ENCODE peak calls at places on chromosomes 5 and 9, in ten cellular contexts. C is RCC 7860; U is dorsolateral prefrontal cortex; O is hippocampal formation; J is GM04504; V is RPMI7951; I is anterior cingulate cortex; R is GM13977; N is GF-D8; P is activated T-helper 1 cell treated with anti-CD3 and anti-CD28 coated beads, Interleukin-12 subunit alpha, Interleukin-12 subunit beta, Interleukin-2, Interleukin-4 antibody, amounts not matched to agents 30 ng/mL and 10 ng/mL and 1 ng/mL, durations not matched to agents 14 hours and 24 hours and 36 hours. B is an unnamed sample.

GRCh38 chr5:124259017-124259416 is 487.4 kb downstream of the ZNF608 start:
- DNase-seq in C (no peak), U (no peak), O (no peak), J (no peak), V (no peak), I (no peak), R (no peak), N (no peak), P (no peak), B (no peak)

GRCh38 chr9:33263131-33263935 is 1.2 kb downstream of the BAG1 start:
- DNase-seq in C (peak), U (no peak), O (peak), J (no peak), V (peak), I (no peak), R (peak), N (peak), P (peak), B (no peak)

GRCh38 chr5:75886706-75887105 is 169.5 kb upstream of the POC5 start:
- DNase-seq in C (no peak), U (no peak), O (no peak), J (no peak), V (peak), I (no peak), R (no peak), N (no peak), P (no peak), B (no peak)

GRCh38 chr5:17185349-17185748 is 32.1 kb upstream of the BASP1 start:
- DNase-seq in C (no peak), U (no peak), O (no peak), J (no peak), V (no peak), I (no peak), R (no peak), N (no peak), P (no peak), B (no peak)

GRCh38 chr5:172640822-172641358 is at the start of gene NEURL1B:
- DNase-seq in C (peak), U (peak), O (peak), J (no peak), V (peak), I (peak), R (peak), N (no peak), P (peak), B (peak)

GRCh38 chr9:110847661-110848060 is 179.1 kb downstream of the MUSK start:
- DNase-seq in C (no peak), U (no peak), O (no peak), J (no peak), V (peak), I (no peak), R (no peak), N (no peak), P (no peak), B (no peak)

GRCh38 chr9:3244963-3245653 is 280.7 kb downstream of the RFX3 start:
- DNase-seq in C (no peak), U (no peak), O (no peak), J (no peak), V (no peak), I (no peak), R (peak), N (peak), P (no peak), B (no peak)

GRCh38 chr5:181203842-181204560 is 995 bp downstream of the TRIM7 start:
- DNase-seq in C (no peak), U (no peak), O (no peak), J (no peak), V (peak), I (no peak), R (no peak), N (no peak), P (no peak), B (no peak)

GRCh38 chr9:98314381-98315066 is 59.1 kb upstream of the TBC1D2 start:
- DNase-seq in C (peak), U (no peak), O (no peak), J (peak), V (no peak), I (no peak), R (no peak), N (no peak), P (no peak), B (no peak)

GRCh38 chr5:110075656-110076055 is 385.9 kb downstream of the MAN2A1 start:
- DNase-seq in C (no peak), U (no peak), O (no peak), J (no peak), V (no peak), I (no peak), R (no peak), N (no peak), P (no peak), B (no peak)

GRCh38 chr5:14665110-14665822 is 748 bp downstream of the OTULIN start:
- DNase-seq in C (peak), U (no peak), O (no peak), J (no peak), V (peak), I (no peak), R (peak), N (peak), P (no peak), B (no peak)

GRCh38 chr5:89053547-89053946 is 170.6 kb upstream of the MEF2C start:
- DNase-seq in C (no peak), U (no peak), O (no peak), J (no peak), V (no peak), I (no peak), R (no peak), N (no peak), P (no peak), B (no peak)

GRCh38 chr5:156219483-156219882 is 107.5 kb upstream of the SGCD start:
- DNase-seq in C (no peak), U (no peak), O (no peak), J (no peak), V (no peak), I (no peak), R (no peak), N (no peak), P (no peak), B (no peak)

GRCh38 chr9:79812099-79812498 is 240.3 kb downstream of the TLE4 start:
- DNase-seq in C (peak), U (no peak), O (no peak), J (no peak), V (no peak), I (no peak), R (no peak), N (no peak), P (no peak), B (no peak)

GRCh38 chr9:114308361-114308950 is 14.4 kb upstream of the ORM1 start:
- DNase-seq in C (no peak), U (peak), O (no peak), J (no peak), V (no peak), I (no peak), R (no peak), N (no peak), P (no peak), B (no peak)

GRCh38 chr5:97534166-97534565 is 351.1 kb upstream of the RIOK2 start:
- DNase-seq in C (peak), U (no peak), O (peak), J (peak), V (peak), I (no peak), R (peak), N (no peak), P (no peak), B (peak)

GRCh38 chr5:174047472-174047871 is 2.0 kb downstream of the NSG2 start:
- DNase-seq in C (no peak), U (no peak), O (no peak), J (no peak), V (no peak), I (no peak), R (no peak), N (no peak), P (no peak), B (no peak)

GRCh38 chr9:96217358-96217755 is 84.6 kb downstream of the HSD17B3 start:
- DNase-seq in C (no peak), U (no peak), O (no peak), J (no peak), V (no peak), I (no peak), R (no peak), N (no peak), P (no peak), B (no peak)

GRCh38 chr5:36252722-36253340 is 11.1 kb upstream of the NADK2 start:
- DNase-seq in C (no peak), U (no peak), O (no peak), J (no peak), V (peak), I (no peak), R (no peak), N (no peak), P (no peak), B (peak)

GRCh38 chr5:142784405-142784955 is 14.3 kb downstream of the ARHGAP26 start:
- DNase-seq in C (no peak), U (no peak), O (no peak), J (no peak), V (peak), I (no peak), R (no peak), N (no peak), P (no peak), B (no peak)

B was measured in fibroblast of the conjunctiva.